ENCODE peak calls at places on chromosomes 11 and 22, in five cellular contexts. D is body of pancreas, Q is psoas muscle, Z is OCI-LY7, V is HCT116. W is an unnamed sample. For H3K9me3, the result is how much of the 10 kb centered on the place peaks cover.

GRCh38 chr11:108199446-108200321 is 22.8 kb downstream of the NPAT start:
- DNase-seq in D (no peak), Q (no peak), Z (no peak), V (no peak), W (no peak)

GRCh38 chr11:2208691-2209369 is 37.2 kb upstream of the TH start:
- DNase-seq in D (peak), Q (peak), Z (no peak), V (no peak), W (no peak)

GRCh38 chr11:32015435-32015834 is 75.4 kb upstream of the RCN1 start:
- DNase-seq in D (no peak), Q (no peak), Z (no peak), V (no peak), W (no peak)

GRCh38 chr11:121514998-121515671 is 62.4 kb upstream of the SORL1-AS1 start:
- DNase-seq in D (no peak), Q (no peak), Z (no peak), V (no peak), W (no peak)

GRCh38 chr22:33544707-33545106 is 375.6 kb downstream of the LARGE1 start:
- DNase-seq in D (no peak), Q (no peak), Z (no peak), V (no peak), W (no peak)

GRCh38 chr11:71206186-71206585 is 46.2 kb downstream of the SHANK2 start:
- DNase-seq in D (peak), Q (peak), Z (no peak), V (no peak), W (no peak)

GRCh38 chr11:100676901-100677300 is 10.2 kb upstream of the ARHGAP42 start:
- DNase-seq in D (no peak), Q (no peak), Z (no peak), V (peak), W (no peak)

GRCh38 chr22:37455896-37456295 is 28.6 kb upstream of the ELFN2 start:
- DNase-seq in D (no peak), Q (no peak), Z (no peak), V (no peak), W (no peak)

GRCh38 chr11:134668796-134669195 is 256.8 kb upstream of the B3GAT1 start:
- DNase-seq in D (no peak), Q (no peak), Z (no peak), V (no peak), W (no peak)

GRCh38 chr11:134668076-134668475 is 256.0 kb upstream of the B3GAT1 start:
- DNase-seq in D (no peak), Q (no peak), Z (no peak), V (no peak), W (no peak)

GRCh38 chr11:134670961-134671370 is 258.9 kb upstream of the B3GAT1 start:
- DNase-seq in D (no peak), Q (no peak), Z (no peak), V (no peak), W (no peak)

GRCh38 chr11:134669796-134670195 is 257.8 kb upstream of the B3GAT1 start:
- DNase-seq in D (no peak), Q (no peak), Z (no peak), V (no peak), W (no peak)

GRCh38 chr11:134670247-134670646 is 258.2 kb upstream of the B3GAT1 start:
- DNase-seq in D (no peak), Q (no peak), Z (no peak), V (no peak), W (no peak)
- H3K9me3 ChIP-seq in D (under half), Q (under half), Z (under half), V (under half), W (under half)

DNA sequence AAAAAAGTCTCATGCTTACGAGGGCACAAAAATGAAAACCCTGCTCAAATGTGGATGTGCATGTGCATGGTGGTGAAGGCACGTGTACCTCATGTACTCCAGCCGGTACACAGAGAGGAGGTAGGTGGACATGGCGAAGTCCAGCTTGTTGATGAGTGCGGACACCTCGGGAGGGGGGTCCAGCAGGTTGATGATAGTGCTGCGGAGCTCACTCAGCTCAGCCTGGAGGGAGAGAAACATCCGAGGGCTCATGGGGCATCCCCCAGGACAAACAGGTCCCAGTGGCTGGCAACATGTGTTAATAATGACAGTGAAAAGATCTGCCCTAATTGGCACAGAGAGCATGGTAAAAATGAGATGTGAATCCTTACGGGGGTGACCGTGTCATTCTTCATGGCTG is 9.2 kb upstream of the SERPIND1 start:
- DNase-seq in D (no peak), Q (no peak), Z (no peak), V (no peak), W (no peak)
- H3K4me3 ChIP-seq in D (no peak), Q (no peak), Z (no peak), V (no peak), W (no peak)

GRCh38 chr22:47391169-47392053 is 629.0 kb downstream of the TBC1D22A start:
- DNase-seq in D (no peak), Q (no peak), Z (no peak), V (no peak), W (no peak)

GRCh38 chr22:47390026-47390970 is 627.8 kb downstream of the TBC1D22A start:
- DNase-seq in D (no peak), Q (no peak), Z (no peak), V (no peak), W (no peak)

GRCh38 chr22:47392729-47393128 is 630.3 kb downstream of the TBC1D22A start:
- DNase-seq in D (no peak), Q (no peak), Z (no peak), V (no peak), W (no peak)

GRCh38 chr22:47393191-47393590 is 630.7 kb downstream of the TBC1D22A start:
- DNase-seq in D (no peak), Q (no peak), Z (no peak), V (no peak), W (no peak)

DNA sequence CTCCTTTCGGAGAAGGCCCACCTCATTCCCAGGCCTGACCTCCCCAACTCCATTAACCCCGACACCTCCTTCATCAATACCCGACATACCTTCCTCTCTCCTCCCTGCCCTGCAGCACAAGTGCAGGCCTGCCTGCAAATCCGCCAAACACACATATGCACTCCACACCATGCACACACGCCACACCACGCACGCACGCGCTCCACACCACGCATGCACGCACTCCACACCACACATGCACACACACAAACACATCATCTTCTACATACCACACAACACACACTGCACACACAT is 629.6 kb downstream of the TBC1D22A start:
- DNase-seq in D (no peak), Q (no peak), Z (no peak), V (no peak), W (no peak)
- H3K9me3 ChIP-seq in D (under half), Q (under half), Z (under half), V (under half), W (under half)

GRCh38 chr11:123206671-123207421 is 11.8 kb upstream of the CLMP start:
- DNase-seq in D (no peak), Q (no peak), Z (no peak), V (no peak), W (no peak)

GRCh38 chr11:123202155-123202714 is 7.2 kb upstream of the CLMP start:
- DNase-seq in D (no peak), Q (no peak), Z (no peak), V (no peak), W (no peak)

GRCh38 chr11:123202723-123203122 is 7.7 kb upstream of the CLMP start:
- DNase-seq in D (no peak), Q (no peak), Z (no peak), V (no peak), W (no peak)

GRCh38 chr11:123203471-123203870 is 8.4 kb upstream of the CLMP start:
- DNase-seq in D (no peak), Q (no peak), Z (no peak), V (no peak), W (no peak)

DNA sequence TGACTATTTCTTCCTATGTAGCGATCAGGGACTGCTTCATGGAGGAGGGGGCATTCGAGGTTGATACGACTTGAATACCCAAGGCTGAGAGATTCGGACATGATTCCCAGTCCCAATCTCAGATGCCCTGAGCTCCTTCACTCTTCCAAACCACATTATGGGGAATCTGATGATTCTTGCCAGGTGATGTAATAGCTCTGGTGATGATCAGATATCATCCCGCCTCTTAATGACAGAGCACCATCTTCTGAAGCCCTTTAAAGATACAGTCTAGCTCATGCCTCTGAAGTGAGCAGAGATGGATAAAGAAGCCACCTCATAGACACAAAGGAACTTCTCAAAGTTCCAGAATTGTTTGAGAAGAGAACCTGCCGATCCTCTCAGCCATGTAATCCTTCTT is 8.9 kb upstream of the CLMP start:
- DNase-seq in D (no peak), Q (no peak), Z (no peak), V (no peak), W (no peak)
- H3K4me3 ChIP-seq in D (no peak), Q (no peak), Z (no peak), V (no peak), W (no peak)

DNA sequence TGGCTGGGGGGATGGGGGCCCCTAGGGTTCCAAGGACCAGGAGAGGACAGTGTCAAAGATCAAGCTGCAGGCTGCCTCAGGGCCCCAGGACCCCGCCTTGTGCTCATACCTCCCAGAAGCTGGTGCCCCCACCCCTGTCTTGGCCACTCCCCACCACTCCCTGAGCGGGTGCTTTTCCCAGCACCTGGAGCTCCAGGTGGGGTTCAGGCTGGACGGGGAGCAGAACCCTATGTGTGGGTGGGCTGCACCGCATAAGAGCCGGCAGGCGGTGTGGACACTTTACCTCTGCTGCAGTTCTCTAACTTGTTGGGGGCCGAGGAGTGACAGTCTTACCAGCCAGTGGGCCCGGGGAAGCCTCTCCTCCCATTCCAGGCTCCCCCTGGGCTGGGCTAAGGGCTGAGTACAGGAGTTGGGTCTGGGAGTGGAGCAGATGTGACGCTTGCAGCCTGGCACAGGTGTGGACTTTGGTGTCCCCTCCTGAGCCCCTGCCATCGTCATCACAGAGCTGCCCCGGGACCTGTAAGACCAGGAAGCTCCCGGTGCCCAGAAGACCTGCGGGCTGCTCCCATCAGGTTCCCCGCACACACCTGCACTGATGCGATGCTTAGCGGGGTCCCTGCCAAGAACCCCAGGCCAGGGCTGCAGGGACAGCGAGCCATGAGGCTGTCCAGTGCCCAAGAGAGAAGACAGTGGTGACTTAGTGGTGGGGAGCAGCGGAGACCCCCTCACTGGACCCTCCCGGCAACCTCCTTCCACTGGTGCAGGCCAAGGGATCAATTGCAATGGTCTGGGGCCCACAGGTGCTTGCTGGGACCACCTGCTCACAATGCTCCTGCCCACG is 674.5 kb downstream of the BRD1 start:
- DNase-seq in D (no peak), Q (no peak), Z (no peak), V (no peak), W (no peak)
- H3K9me3 ChIP-seq in D (under half), Q (under half), Z (under half), V (under half), W (under half)

GRCh38 chr22:39090426-39091064 is 6.5 kb upstream of the APOBEC3H start:
- DNase-seq in D (no peak), Q (peak), Z (no peak), V (no peak), W (no peak)
- H3K4me3 ChIP-seq in D (no peak), Q (no peak), Z (no peak), V (no peak), W (no peak)

W was measured in thoracic aorta.